ENCODE peak calls at places on chromosomes 6 and 20, in four cellular contexts. One of them, this sample, is unnamed.

GRCh38 chr6:75101896-75102680 is 103.8 kb downstream of the COL12A1 start:
- DNase-seq in BJ: peak
- DNase-seq in activated B cell treated with CpG ODN at 0.5 μM for 24 hours: no peak
- DNase-seq in AG10803: peak
- DNase-seq in this sample: no peak

GRCh38 chr6:44126320-44127149 is 717 bp downstream of the MRPL14 start:
- DNase-seq in activated B cell treated with CpG ODN at 0.5 μM for 24 hours: peak
- DNase-seq in BJ: no peak
- DNase-seq in AG10803: peak
- DNase-seq in this sample: no peak

GRCh38 chr6:52572536-52572935 is 4.3 kb downstream of the TRAM2 start:
- DNase-seq in BJ: no peak
- DNase-seq in activated B cell treated with CpG ODN at 0.5 μM for 24 hours: no peak
- DNase-seq in AG10803: no peak
- DNase-seq in this sample: no peak

GRCh38 chr20:50469324-50469723 is 40.9 kb upstream of the PTPN1 start:
- DNase-seq in BJ: no peak
- DNase-seq in AG10803: no peak
- DNase-seq in activated B cell treated with CpG ODN at 0.5 μM for 24 hours: no peak
- DNase-seq in this sample: no peak

GRCh38 chr6:124854338-124854922 is 107.8 kb upstream of the RNF217 start:
- DNase-seq in BJ: no peak
- DNase-seq in AG10803: peak
- DNase-seq in activated B cell treated with CpG ODN at 0.5 μM for 24 hours: no peak
- DNase-seq in this sample: no peak

GRCh38 chr20:8601542-8601912 is 467.4 kb upstream of the PLCB4 start:
- DNase-seq in BJ: no peak
- DNase-seq in activated B cell treated with CpG ODN at 0.5 μM for 24 hours: no peak
- DNase-seq in AG10803: no peak
- DNase-seq in this sample: peak

GRCh38 chr6:33215281-33215680 is 7.0 kb downstream of the RING1 start:
- DNase-seq in BJ: no peak
- DNase-seq in activated B cell treated with CpG ODN at 0.5 μM for 24 hours: no peak
- DNase-seq in AG10803: no peak
- DNase-seq in this sample: no peak

GRCh38 chr6:137975058-137975940 is 108.2 kb downstream of the TNFAIP3 start:
- DNase-seq in activated B cell treated with CpG ODN at 0.5 μM for 24 hours: no peak
- DNase-seq in AG10803: peak
- DNase-seq in BJ: no peak
- DNase-seq in this sample: no peak

GRCh38 chr6:44932651-44933091 is 395.5 kb upstream of the RUNX2 start:
- DNase-seq in AG10803: no peak
- DNase-seq in BJ: no peak
- DNase-seq in activated B cell treated with CpG ODN at 0.5 μM for 24 hours: no peak
- DNase-seq in this sample: no peak

GRCh38 chr20:45890077-45890996 is 671 bp downstream of the NEURL2 start:
- DNase-seq in BJ: no peak
- DNase-seq in AG10803: peak
- DNase-seq in activated B cell treated with CpG ODN at 0.5 μM for 24 hours: peak
- DNase-seq in this sample: no peak

GRCh38 chr6:76644231-76644630 is 571.8 kb upstream of the IMPG1 start:
- DNase-seq in BJ: no peak
- DNase-seq in AG10803: no peak
- DNase-seq in activated B cell treated with CpG ODN at 0.5 μM for 24 hours: no peak
- DNase-seq in this sample: no peak

GRCh38 chr6:168407842-168408241 is 33.1 kb upstream of the SMOC2 start:
- DNase-seq in activated B cell treated with CpG ODN at 0.5 μM for 24 hours: no peak
- DNase-seq in BJ: no peak
- DNase-seq in AG10803: no peak
- DNase-seq in this sample: no peak
- TF ChIP-seq CTCF in activated B cell treated with CpG ODN at 0.5 μM for 24 hours: no peak
- TF ChIP-seq CTCF in BJ: no peak
- TF ChIP-seq CTCF in AG10803: no peak
- TF ChIP-seq CTCF in this sample: no peak

DNA sequence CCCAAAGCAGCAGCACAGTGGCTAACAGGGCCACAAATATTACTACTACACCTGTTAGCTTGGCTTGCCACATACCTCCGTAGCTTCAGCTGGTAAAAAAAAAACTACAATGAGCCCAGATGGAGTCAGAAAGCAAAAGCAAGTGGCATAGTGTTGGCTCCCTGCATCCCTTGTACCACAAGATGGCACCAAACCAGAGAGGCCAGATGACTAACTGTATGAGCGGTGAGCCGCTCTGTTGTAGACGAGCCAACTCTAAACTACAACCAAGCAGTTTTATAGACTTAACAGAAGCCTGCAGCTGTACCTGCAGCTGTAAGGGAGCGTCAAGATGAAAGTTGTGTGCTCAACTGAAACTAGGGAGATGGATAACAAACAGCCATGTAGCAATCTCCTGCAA is 84.5 kb upstream of the MCHR2 start:
- DNase-seq in AG10803: peak
- DNase-seq in BJ: no peak
- DNase-seq in activated B cell treated with CpG ODN at 0.5 μM for 24 hours: no peak
- DNase-seq in this sample: no peak
- TF ChIP-seq CTCF in AG10803: peak
- TF ChIP-seq CTCF in BJ: peak
- TF ChIP-seq CTCF in activated B cell treated with CpG ODN at 0.5 μM for 24 hours: no peak
- TF ChIP-seq CTCF in this sample: peak

GRCh38 chr20:25574411-25574810 is 10.9 kb downstream of the NINL start:
- DNase-seq in AG10803: peak
- DNase-seq in BJ: no peak
- DNase-seq in activated B cell treated with CpG ODN at 0.5 μM for 24 hours: no peak
- DNase-seq in this sample: no peak
- TF ChIP-seq CTCF in AG10803: peak
- TF ChIP-seq CTCF in BJ: peak
- TF ChIP-seq CTCF in activated B cell treated with CpG ODN at 0.5 μM for 24 hours: no peak
- TF ChIP-seq CTCF in this sample: peak

GRCh38 chr20:2865630-2866029 is 7.7 kb upstream of the PTPRA start:
- DNase-seq in AG10803: no peak
- DNase-seq in BJ: no peak
- DNase-seq in activated B cell treated with CpG ODN at 0.5 μM for 24 hours: no peak
- DNase-seq in this sample: no peak
- TF ChIP-seq CTCF in AG10803: no peak
- TF ChIP-seq CTCF in BJ: peak
- TF ChIP-seq CTCF in activated B cell treated with CpG ODN at 0.5 μM for 24 hours: no peak
- TF ChIP-seq CTCF in this sample: peak

GRCh38 chr6:30894381-30894780 is 10.1 kb downstream of the DDR1 start:
- DNase-seq in BJ: no peak
- DNase-seq in AG10803: no peak
- DNase-seq in activated B cell treated with CpG ODN at 0.5 μM for 24 hours: no peak
- DNase-seq in this sample: no peak

GRCh38 chr6:30893666-30894065 is 9.3 kb downstream of the DDR1 start:
- DNase-seq in AG10803: no peak
- DNase-seq in activated B cell treated with CpG ODN at 0.5 μM for 24 hours: no peak
- DNase-seq in BJ: no peak
- DNase-seq in this sample: no peak

GRCh38 chr6:30891450-30891723 is 7.1 kb downstream of the DDR1 start:
- DNase-seq in AG10803: no peak
- DNase-seq in BJ: no peak
- DNase-seq in activated B cell treated with CpG ODN at 0.5 μM for 24 hours: no peak
- DNase-seq in this sample: no peak

GRCh38 chr6:30891816-30892553 is 7.7 kb downstream of the DDR1 start:
- DNase-seq in BJ: no peak
- DNase-seq in AG10803: no peak
- DNase-seq in activated B cell treated with CpG ODN at 0.5 μM for 24 hours: no peak
- DNase-seq in this sample: no peak

GRCh38 chr6:30893001-30893591 is 8.8 kb downstream of the DDR1 start:
- DNase-seq in AG10803: no peak
- DNase-seq in activated B cell treated with CpG ODN at 0.5 μM for 24 hours: no peak
- DNase-seq in BJ: no peak
- DNase-seq in this sample: no peak
- TF ChIP-seq CTCF in AG10803: no peak
- TF ChIP-seq CTCF in activated B cell treated with CpG ODN at 0.5 μM for 24 hours: no peak
- TF ChIP-seq CTCF in BJ: peak
- TF ChIP-seq CTCF in this sample: peak

GRCh38 chr6:1039191-1039590 is 272.7 kb upstream of the FOXQ1 start:
- DNase-seq in activated B cell treated with CpG ODN at 0.5 μM for 24 hours: no peak
- DNase-seq in BJ: no peak
- DNase-seq in AG10803: no peak
- DNase-seq in this sample: no peak
- TF ChIP-seq CTCF in activated B cell treated with CpG ODN at 0.5 μM for 24 hours: no peak
- TF ChIP-seq CTCF in BJ: no peak
- TF ChIP-seq CTCF in AG10803: no peak
- TF ChIP-seq CTCF in this sample: no peak

DNA sequence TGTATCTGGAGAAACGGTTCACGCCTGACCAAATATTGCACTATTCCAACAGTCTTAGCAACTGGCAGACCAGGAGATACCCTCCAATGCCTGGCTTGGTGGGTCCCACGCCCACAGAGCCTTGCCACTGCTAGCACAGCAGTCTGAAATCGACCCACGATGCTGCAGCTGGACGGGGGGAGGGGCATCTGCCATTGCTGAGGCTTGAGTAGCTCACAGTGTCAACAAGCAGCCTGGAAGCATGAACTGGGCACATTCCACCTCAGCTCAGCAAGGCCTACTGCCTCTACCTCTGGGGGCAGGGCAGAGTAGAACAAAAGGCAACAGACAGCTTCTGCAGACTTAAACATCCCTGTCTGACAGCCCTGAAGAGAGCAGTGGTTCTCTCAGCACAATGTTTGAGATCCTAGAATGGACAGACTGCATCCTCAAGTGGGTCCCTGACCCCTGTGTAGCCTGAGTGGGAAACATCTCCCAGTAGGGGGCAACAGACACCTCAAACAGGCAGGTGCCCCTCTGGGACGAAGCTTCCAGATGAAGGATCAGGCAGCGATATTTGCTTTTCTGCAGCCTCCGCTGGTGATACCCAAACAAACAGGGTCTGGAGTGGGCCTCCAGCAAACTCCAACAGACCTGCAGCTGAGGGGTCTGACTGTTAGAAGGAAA is 90.0 kb upstream of the ECI2 start:
- DNase-seq in AG10803: peak
- DNase-seq in BJ: no peak
- DNase-seq in activated B cell treated with CpG ODN at 0.5 μM for 24 hours: no peak
- DNase-seq in this sample: no peak
- TF ChIP-seq CTCF in AG10803: no peak
- TF ChIP-seq CTCF in BJ: no peak
- TF ChIP-seq CTCF in activated B cell treated with CpG ODN at 0.5 μM for 24 hours: no peak
- TF ChIP-seq CTCF in this sample: no peak

GRCh38 chr6:163191704-163192537 is 222.6 kb upstream of the QKI start:
- DNase-seq in BJ: no peak
- DNase-seq in AG10803: no peak
- DNase-seq in activated B cell treated with CpG ODN at 0.5 μM for 24 hours: no peak
- DNase-seq in this sample: no peak

GRCh38 chr6:163187606-163188005 is 226.9 kb upstream of the QKI start:
- DNase-seq in BJ: no peak
- DNase-seq in AG10803: no peak
- DNase-seq in activated B cell treated with CpG ODN at 0.5 μM for 24 hours: no peak
- DNase-seq in this sample: no peak

GRCh38 chr6:163190786-163191185 is 223.7 kb upstream of the QKI start:
- DNase-seq in activated B cell treated with CpG ODN at 0.5 μM for 24 hours: no peak
- DNase-seq in AG10803: no peak
- DNase-seq in BJ: no peak
- DNase-seq in this sample: no peak

GRCh38 chr6:163188746-163189145 is 225.8 kb upstream of the QKI start:
- DNase-seq in activated B cell treated with CpG ODN at 0.5 μM for 24 hours: no peak
- DNase-seq in AG10803: no peak
- DNase-seq in BJ: no peak
- DNase-seq in this sample: no peak

GRCh38 chr6:163189609-163190008 is 224.9 kb upstream of the QKI start:
- DNase-seq in AG10803: no peak
- DNase-seq in activated B cell treated with CpG ODN at 0.5 μM for 24 hours: no peak
- DNase-seq in BJ: no peak
- DNase-seq in this sample: no peak
- TF ChIP-seq CTCF in AG10803: no peak
- TF ChIP-seq CTCF in activated B cell treated with CpG ODN at 0.5 μM for 24 hours: no peak
- TF ChIP-seq CTCF in BJ: no peak
- TF ChIP-seq CTCF in this sample: no peak

GRCh38 chr6:17987576-17988421 is at the start of gene KIF13A:
- DNase-seq in AG10803: peak
- DNase-seq in activated B cell treated with CpG ODN at 0.5 μM for 24 hours: peak
- DNase-seq in BJ: no peak
- DNase-seq in this sample: no peak
- TF ChIP-seq CTCF in AG10803: no peak
- TF ChIP-seq CTCF in activated B cell treated with CpG ODN at 0.5 μM for 24 hours: no peak
- TF ChIP-seq CTCF in BJ: no peak
- TF ChIP-seq CTCF in this sample: peak

This sample was measured in epithelial cell of proximal tubule.